ENCODE peak calls at places on chromosomes 6 and 20, in nine cellular contexts. J is stimulated activated CD4-positive, alpha-beta T cell treated with anti-CD3 and anti-CD28 coated beads, Interleukin-12 subunit alpha, Interleukin-12 subunit beta, amount 100 ng/mL, for 4 hours; X is astrocyte of the spinal cord; L is stimulated activated CD8-positive, alpha-beta memory T cell treated with anti-CD3 and anti-CD28 coated beads, Interleukin-2, amount 100 ng/mL, for 1 hour; Q is endothelial cell; H is AG08395; M is CD4-positive, alpha-beta T cell; B is astrocyte of the hippocampus; S is uterus. C is an unnamed sample.

GRCh38 chr20:61977387-61977786 is 88.3 kb downstream of the TAF4 start:
- DNase-seq in B (no peak), S (no peak), X (no peak), J (no peak), Q (no peak), M (no peak), H (no peak), L (no peak), C (no peak)

GRCh38 chr6:89321571-89321970 is 6.5 kb upstream of the GABRR2 start:
- DNase-seq in S (no peak), H (no peak), X (no peak), L (no peak), Q (no peak), J (no peak), M (no peak), B (no peak), C (no peak)

GRCh38 chr6:56618050-56618449 is 24.6 kb downstream of the DST start:
- DNase-seq in J (no peak), Q (no peak), S (no peak), B (no peak), M (no peak), L (no peak), H (no peak), X (no peak), C (no peak)

GRCh38 chr6:165031491-165031890 is 277.9 kb downstream of the C6orf118 start:
- DNase-seq in H (no peak), X (no peak), J (no peak), B (no peak), Q (no peak), M (no peak), S (no peak), L (no peak), C (no peak)

GRCh38 chr6:34172961-34173775 is 27.3 kb upstream of the GRM4 start:
- DNase-seq in J (no peak), L (no peak), H (no peak), Q (no peak), B (no peak), M (no peak), X (no peak), S (no peak), C (peak)

GRCh38 chr6:72623808-72624207 is 1.9 kb downstream of the KCNQ5 start:
- DNase-seq in M (no peak), H (no peak), L (no peak), J (no peak), X (no peak), S (no peak), B (no peak), Q (no peak), C (no peak)

GRCh38 chr6:45436544-45437440 is 59.1 kb upstream of the SUPT3H start:
- DNase-seq in M (no peak), J (no peak), B (peak), X (peak), Q (no peak), H (peak), S (no peak), L (no peak), C (no peak)

GRCh38 chr6:2020909-2021308 is 224.5 kb downstream of the GMDS start:
- DNase-seq in L (no peak), H (peak), Q (no peak), J (no peak), S (no peak), M (no peak), B (peak), X (peak), C (no peak)

GRCh38 chr20:17884318-17885003 is 84.1 kb downstream of the SNX5 start:
- DNase-seq in H (no peak), B (no peak), S (no peak), J (no peak), Q (no peak), L (no peak), X (no peak), M (no peak), C (no peak)

GRCh38 chr20:62617711-62618483 is 24.4 kb upstream of the SLCO4A1 start:
- DNase-seq in Q (no peak), B (no peak), H (no peak), J (peak), L (peak), M (no peak), X (no peak), S (no peak), C (no peak)

GRCh38 chr20:58048096-58048702 is 180.3 kb downstream of the ANKRD60 start:
- DNase-seq in H (peak), J (no peak), L (no peak), M (no peak), S (no peak), B (peak), Q (peak), X (peak), C (no peak)

GRCh38 chr6:3905853-3906190 is 56.6 kb downstream of the FAM50B start:
- DNase-seq in L (no peak), S (no peak), J (no peak), M (no peak), Q (no peak), H (no peak), X (no peak), B (no peak), C (no peak)

GRCh38 chr6:31614075-31614619 is 887 bp upstream of the AIF1 start:
- DNase-seq in J (no peak), Q (no peak), S (no peak), B (no peak), M (no peak), L (no peak), H (no peak), X (no peak), C (no peak)

GRCh38 chr20:3084283-3084985 is at the start of gene AVP:
- DNase-seq in M (no peak), J (no peak), B (no peak), L (no peak), Q (no peak), H (no peak), S (no peak), X (no peak), C (no peak)

GRCh38 chr6:168145747-168146596 is 67.0 kb upstream of the FRMD1 start:
- DNase-seq in Q (no peak), L (no peak), X (no peak), M (no peak), J (no peak), H (no peak), B (no peak), S (peak), C (peak)

GRCh38 chr20:10094566-10095173 is 59.9 kb downstream of the ANKEF1 start:
- DNase-seq in J (no peak), H (no peak), L (no peak), Q (no peak), S (no peak), B (no peak), M (no peak), X (peak), C (no peak)

GRCh38 chr20:37901667-37902503 is 1.0 kb upstream of the VSTM2L start:
- DNase-seq in L (no peak), B (peak), X (peak), J (no peak), M (no peak), Q (peak), H (peak), S (peak), C (peak)